ENCODE peak calls at places on chromosome 15, in ten cellular contexts. O is thoracic aorta; K is CD8-positive, alpha-beta T cell; Z is ascending aorta; I is fibroblast of the aortic adventitia; S is cardiac fibroblast; J is tibial nerve; F is right atrium auricular region; X is heart left ventricle; Q is GM23338. C is an unnamed sample.

GRCh38 chr15:71730277-71731144 is 79.8 kb upstream of the NR2E3 start:
- DNase-seq in X (peak), Q (peak), F (no peak), Z (peak), K (no peak), I (peak), O (no peak), J (peak), S (peak), C (no peak)

GRCh38 chr15:100849021-100849831 is 30.4 kb upstream of the ALDH1A3 start:
- DNase-seq in Z (no peak), J (no peak), Q (peak), X (peak), F (peak), K (peak), O (no peak), I (peak), S (peak), C (no peak)

GRCh38 chr15:80789296-80789695 is 10.1 kb downstream of the CEMIP start:
- DNase-seq in Q (no peak), K (no peak), S (peak), X (no peak), F (no peak), Z (no peak), O (no peak), I (no peak), J (no peak), C (peak)

GRCh38 chr15:87740655-87741344 is 515.7 kb downstream of the NTRK3 start:
- DNase-seq in X (no peak), K (no peak), F (no peak), S (no peak), Q (no peak), J (no peak), O (no peak), I (no peak), Z (no peak), C (no peak)

GRCh38 chr15:65101418-65101890 is 13.5 kb downstream of the UBAP1L start:
- DNase-seq in S (peak), Z (peak), O (no peak), K (no peak), I (peak), Q (peak), F (peak), X (peak), J (peak), C (no peak)

GRCh38 chr15:68500363-68501317 is 68.7 kb upstream of the ITGA11 start:
- DNase-seq in F (no peak), X (peak), Q (no peak), O (no peak), J (no peak), I (peak), K (no peak), S (no peak), Z (peak), C (no peak)

GRCh38 chr15:32867313-32867626 is 149.5 kb downstream of the GREM1 start:
- DNase-seq in S (peak), X (no peak), F (no peak), J (no peak), Z (no peak), K (no peak), I (peak), Q (no peak), O (no peak), C (peak)

GRCh38 chr15:70318996-70319465 is 221.3 kb upstream of the TLE3 start:
- DNase-seq in Q (no peak), O (no peak), S (peak), F (no peak), Z (peak), J (no peak), X (no peak), K (peak), I (peak), C (peak)

GRCh38 chr15:80581976-80582375 is 113.1 kb upstream of the ABHD17C start:
- DNase-seq in Q (no peak), I (peak), J (no peak), O (no peak), Z (no peak), S (peak), X (no peak), F (no peak), K (no peak), C (no peak)

GRCh38 chr15:92801774-92802464 is 98.2 kb upstream of the CHD2 start:
- DNase-seq in J (peak), I (peak), Q (no peak), F (peak), K (no peak), X (no peak), S (peak), Z (peak), O (no peak), C (peak)

GRCh38 chr15:64247906-64248541 is 85.2 kb upstream of the PPIB start:
- DNase-seq in X (no peak), F (no peak), J (no peak), I (peak), O (no peak), Q (peak), Z (no peak), S (peak), K (no peak), C (peak)

GRCh38 chr15:66008920-66009572 is 139.8 kb downstream of the RAB11A start:
- DNase-seq in J (no peak), F (no peak), X (no peak), K (no peak), Z (no peak), O (no peak), Q (no peak), S (peak), I (no peak), C (no peak)

GRCh38 chr15:66682246-66682645 is 19.8 kb upstream of the SMAD6 start:
- DNase-seq in O (no peak), X (no peak), J (no peak), Q (no peak), Z (no peak), F (no peak), I (no peak), K (no peak), S (no peak), C (no peak)

GRCh38 chr15:92805080-92805708 is 94.9 kb upstream of the CHD2 start:
- DNase-seq in K (no peak), O (no peak), Q (no peak), Z (no peak), F (no peak), J (no peak), S (peak), X (no peak), I (no peak), C (no peak)

GRCh38 chr15:80494311-80494710 is 90.1 kb downstream of the ARNT2 start:
- DNase-seq in X (no peak), K (no peak), O (no peak), J (no peak), F (no peak), S (peak), I (peak), Q (no peak), Z (no peak), C (peak)

GRCh38 chr15:52102468-52102867 is 10.1 kb downstream of the BCL2L10 start:
- DNase-seq in S (peak), O (no peak), Q (no peak), K (no peak), Z (no peak), I (peak), X (no peak), J (no peak), F (no peak), C (no peak)

GRCh38 chr15:65033659-65034269 is 4.3 kb upstream of the MTFMT start:
- DNase-seq in Q (peak), K (no peak), S (peak), O (no peak), J (no peak), X (no peak), F (no peak), Z (no peak), I (peak), C (no peak)

GRCh38 chr15:85019815-85020590 is 38.3 kb downstream of the PDE8A start:
- DNase-seq in Z (no peak), S (no peak), I (no peak), J (no peak), X (no peak), K (no peak), F (no peak), Q (no peak), O (no peak), C (no peak)

GRCh38 chr15:37880009-37880834 is 54.2 kb upstream of the TMCO5A start:
- DNase-seq in Q (peak), S (peak), J (no peak), Z (no peak), K (no peak), X (no peak), F (no peak), O (no peak), I (peak), C (no peak)

GRCh38 chr15:50134524-50135024 is 15.5 kb upstream of the ATP8B4 start:
- DNase-seq in I (peak), Q (no peak), O (no peak), X (no peak), Z (no peak), F (no peak), K (no peak), J (no peak), S (peak), C (no peak)

DNA sequence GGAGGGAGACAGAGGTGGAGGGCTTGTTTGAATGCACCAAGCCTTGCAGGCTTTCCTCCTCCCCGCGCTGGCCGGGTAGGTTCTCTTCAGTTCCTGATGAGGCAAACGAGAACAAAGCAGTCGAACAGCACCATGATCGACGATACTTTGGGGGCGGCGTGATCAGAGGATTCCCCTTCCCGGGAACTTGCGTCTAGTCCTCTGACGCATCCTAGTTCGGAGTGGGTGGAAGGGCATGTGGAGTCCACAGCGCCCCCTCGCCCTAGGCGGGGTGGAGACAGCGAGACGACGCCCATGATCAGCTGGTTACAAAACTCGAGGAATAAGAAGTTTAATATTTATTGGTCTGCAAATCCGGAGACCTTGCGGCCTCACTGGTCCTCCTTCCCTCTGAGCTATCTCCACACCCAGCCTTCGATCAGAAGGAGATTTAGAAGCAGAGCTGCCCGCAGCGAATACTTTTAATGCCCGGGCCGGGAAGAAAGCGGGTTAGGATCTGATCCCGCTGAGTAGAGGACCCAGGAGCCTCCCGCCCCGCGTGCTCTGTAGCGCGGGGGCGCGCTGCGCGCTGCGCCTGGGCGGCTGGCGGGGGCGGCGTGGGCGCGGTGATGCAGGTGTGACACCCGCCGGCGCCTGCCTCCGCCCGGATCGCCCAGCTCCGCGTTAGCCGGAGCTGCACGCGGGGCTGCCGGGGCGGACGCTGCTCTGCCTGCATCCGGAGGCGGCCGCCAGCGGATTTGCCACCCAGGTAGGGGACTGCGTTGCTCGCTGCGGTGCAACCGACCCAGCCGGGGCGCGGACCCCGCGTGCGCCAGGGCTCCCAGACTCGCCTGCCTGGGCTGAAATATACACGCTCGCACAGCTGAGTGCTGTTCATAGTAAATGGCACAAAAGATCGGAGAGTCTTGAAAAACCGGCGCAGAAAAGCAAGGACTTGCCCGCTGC is at the start of gene SV2B:
- DNase-seq in K (peak), O (no peak), Z (no peak), Q (peak), X (peak), J (peak), F (no peak), I (peak), S (peak), C (no peak)
- TF ChIP-seq CTCF in K (no peak), O (no peak), Z (no peak), Q (peak), X (peak), J (no peak), F (no peak), I (peak), S (peak), C (no peak)

DNA sequence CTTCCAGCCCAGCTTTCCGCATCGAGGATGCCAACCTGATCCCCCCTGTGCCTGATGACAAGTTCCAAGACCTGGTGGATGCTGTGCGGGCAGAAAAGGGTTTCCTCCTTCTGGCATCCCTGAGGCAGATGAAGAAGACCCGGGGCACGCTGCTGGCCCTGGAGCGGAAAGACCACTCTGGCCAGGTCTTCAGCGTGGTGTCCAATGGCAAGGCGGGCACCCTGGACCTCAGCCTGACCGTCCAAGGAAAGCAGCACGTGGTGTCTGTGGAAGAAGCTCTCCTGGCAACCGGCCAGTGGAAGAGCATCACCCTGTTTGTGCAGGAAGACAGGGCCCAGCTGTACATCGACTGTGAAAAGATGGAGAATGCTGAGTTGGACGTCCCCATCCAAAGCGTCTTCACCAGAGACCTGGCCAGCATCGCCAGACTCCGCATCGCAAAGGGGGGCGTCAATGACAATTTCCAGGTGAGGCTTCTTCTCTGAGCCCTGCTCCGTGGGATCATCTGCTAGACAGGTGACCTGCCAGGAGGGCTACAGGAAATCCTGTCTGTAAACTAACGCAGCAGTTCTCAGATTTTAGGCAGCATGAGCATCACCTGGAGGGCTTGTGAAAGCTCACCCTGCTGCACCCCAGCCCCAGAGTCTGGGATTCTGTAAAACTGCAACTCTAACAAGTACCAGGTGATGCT is 1.6 kb downstream of the THBS1 start:
- DNase-seq in S (peak), K (no peak), J (no peak), Q (no peak), O (no peak), Z (no peak), I (peak), F (no peak), X (no peak), C (peak)
- H3K4me3 ChIP-seq in S (peak), K (no peak), J (peak), Q (peak), O (peak), Z (peak), I (peak), F (peak), X (peak), C (peak)

GRCh38 chr15:31131853-31132375 is 30.4 kb upstream of the TRPM1 start:
- DNase-seq in Q (no peak), I (no peak), X (no peak), S (no peak), K (no peak), O (no peak), Z (no peak), F (no peak), J (no peak), C (no peak)

GRCh38 chr15:31133890-31134289 is 32.4 kb upstream of the TRPM1 start:
- DNase-seq in I (no peak), F (peak), J (no peak), S (no peak), K (no peak), O (no peak), X (no peak), Z (no peak), Q (no peak), C (no peak)

GRCh38 chr15:31136612-31137328 is 35.2 kb upstream of the TRPM1 start:
- DNase-seq in Z (no peak), F (peak), O (no peak), X (no peak), K (no peak), I (no peak), Q (no peak), S (no peak), J (no peak), C (no peak)

GRCh38 chr15:31135523-31135922 is 34.0 kb upstream of the TRPM1 start:
- DNase-seq in S (no peak), O (no peak), J (no peak), Z (no peak), I (no peak), K (no peak), X (no peak), Q (no peak), F (no peak), C (no peak)

DNA sequence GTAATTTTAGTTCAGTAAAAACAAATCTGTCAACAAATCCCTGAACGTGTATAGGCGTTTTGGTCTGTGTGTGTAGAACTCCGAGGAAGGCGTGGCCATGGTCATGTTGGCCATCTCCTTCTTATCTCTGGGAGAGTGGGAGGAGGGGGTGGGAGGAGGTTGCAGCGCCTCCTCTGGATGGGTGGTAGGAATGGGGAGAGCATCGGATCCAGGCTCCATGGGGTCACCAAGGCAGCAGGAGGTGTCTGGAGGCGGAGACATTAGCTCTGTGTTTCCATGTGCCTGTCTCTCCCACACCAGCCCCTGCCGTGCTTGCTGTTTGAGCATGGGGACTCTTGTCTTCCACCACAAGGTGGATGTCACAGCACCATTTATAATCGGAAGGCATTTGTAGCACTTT is 34.5 kb upstream of the TRPM1 start:
- DNase-seq in K (no peak), I (no peak), X (no peak), Q (peak), S (no peak), F (peak), O (no peak), Z (no peak), J (no peak), C (no peak)
- TF ChIP-seq CTCF in K (no peak), I (no peak), X (no peak), Q (peak), S (no peak), F (no peak), O (no peak), Z (no peak), J (no peak), C (no peak)

GRCh38 chr15:90550919-90551318 is 21.2 kb downstream of the CRTC3 start:
- DNase-seq in Q (no peak), I (no peak), J (no peak), O (no peak), S (no peak), Z (no peak), X (no peak), F (no peak), K (no peak), C (no peak)
- H3K4me3 ChIP-seq in Q (no peak), I (no peak), J (no peak), O (no peak), S (no peak), Z (no peak), X (no peak), F (no peak), K (no peak), C (no peak)

GRCh38 chr15:35697549-35698299 is 151.8 kb upstream of the DPH6 start:
- DNase-seq in X (no peak), O (no peak), S (peak), F (no peak), K (no peak), J (peak), I (peak), Z (no peak), Q (peak), C (peak)
- TF ChIP-seq CTCF in X (peak), O (no peak), S (no peak), F (no peak), K (no peak), J (no peak), I (no peak), Z (no peak), Q (peak), C (peak)

GRCh38 chr15:73190189-73190601 is 137.9 kb downstream of the NEO1 start:
- DNase-seq in F (no peak), Q (no peak), J (no peak), K (no peak), I (peak), Z (no peak), O (no peak), X (no peak), S (peak), C (peak)
- H3K4me3 ChIP-seq in F (no peak), Q (no peak), J (no peak), K (no peak), I (no peak), Z (peak), O (peak), X (no peak), S (no peak), C (no peak)

GRCh38 chr15:31786360-31786759 is 244.0 kb upstream of the CHRNA7 start:
- DNase-seq in O (no peak), I (no peak), Q (no peak), Z (no peak), X (no peak), F (peak), S (no peak), J (no peak), K (no peak), C (no peak)
- TF ChIP-seq CTCF in O (no peak), I (no peak), Q (no peak), Z (no peak), X (no peak), F (no peak), S (no peak), J (no peak), K (no peak), C (no peak)

DNA sequence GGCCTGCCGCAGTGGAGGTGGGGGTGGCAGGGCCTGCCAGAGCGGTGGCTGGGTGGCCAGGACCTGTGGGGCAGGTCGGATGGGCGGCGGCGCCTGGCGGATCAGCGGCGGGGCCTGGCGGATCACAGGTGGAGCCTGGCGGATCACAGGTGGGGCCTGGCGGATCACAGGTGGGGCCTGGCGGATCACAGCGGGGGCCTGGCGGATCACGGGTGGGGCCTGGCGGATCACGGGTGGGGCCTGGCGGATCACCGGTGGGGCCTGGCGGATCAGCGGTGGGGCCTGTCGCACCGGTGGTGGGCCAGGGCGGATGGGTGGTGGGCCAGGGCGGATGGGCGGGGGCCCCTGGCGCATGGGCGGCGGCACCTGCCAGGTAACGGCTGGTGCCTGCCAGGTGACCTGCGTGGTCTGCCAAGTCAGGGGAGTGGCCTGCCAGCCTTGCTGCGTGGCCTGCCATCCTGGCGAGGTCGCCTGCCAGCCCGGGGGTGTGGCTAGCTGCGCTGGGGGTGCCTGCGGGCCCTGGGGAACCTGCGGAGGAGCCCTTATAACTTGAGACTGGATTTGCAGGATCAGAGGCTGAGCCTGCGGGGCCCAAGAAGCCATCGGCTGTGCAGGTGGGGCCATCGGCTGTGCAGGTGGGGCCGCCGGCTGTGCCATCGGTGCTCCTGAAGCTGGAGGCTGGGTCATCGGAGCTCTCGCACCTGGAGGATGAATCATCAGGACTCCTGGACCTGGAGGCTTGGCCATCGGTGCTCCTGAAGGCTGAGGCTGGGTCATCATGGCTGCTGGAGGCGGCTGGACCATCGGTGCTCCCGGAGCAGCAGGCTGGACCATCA is 1.3 kb downstream of the MAGEL2 start:
- DNase-seq in Q (no peak), X (no peak), J (no peak), O (no peak), S (no peak), Z (no peak), F (no peak), I (no peak), K (no peak), C (no peak)
- H3K4me3 ChIP-seq in Q (peak), X (no peak), J (no peak), O (no peak), S (no peak), Z (no peak), F (no peak), I (no peak), K (no peak), C (no peak)

C was measured in AG09309.